ENCODE peak calls at places on chromosomes 5 and 9, in ten cellular contexts. T is endothelial cell of umbilical vein, G is A549, J is sigmoid colon, P is ovary, O is Peyer's patch, M is erythroblast, F is NB4, E is heart left ventricle, Z is adrenal gland. U is an unnamed sample.

GRCh38 chr5:127089206-127089605 is 15.9 kb upstream of the C5orf63 start:
- DNase-seq in T (no peak), G (no peak), F (no peak), M (no peak), Z (no peak), P (no peak), E (no peak), O (no peak), J (no peak), U (no peak)

GRCh38 chr9:120439147-120439546 is 140.8 kb downstream of the CDK5RAP2 start:
- DNase-seq in Z (no peak), T (no peak), O (no peak), E (no peak), J (no peak), F (peak; percentile 49), G (peak; percentile 38), P (no peak), M (peak; percentile 39), U (peak; percentile 37)

GRCh38 chr9:99056876-99057664 is 47.8 kb upstream of the TGFBR1 start:
- DNase-seq in P (no peak), Z (no peak), J (no peak), G (no peak), E (no peak), T (no peak), O (no peak), M (no peak), F (peak; percentile 58), U (no peak)

GRCh38 chr5:74130141-74130897 is 504.3 kb downstream of the ARHGEF28 start:
- DNase-seq in P (no peak), G (no peak), F (no peak), O (no peak), E (no peak), Z (no peak), J (no peak), M (no peak), T (no peak), U (no peak)

GRCh38 chr9:95552814-95553546 is 36.2 kb upstream of the PTCH1 start:
- DNase-seq in O (no peak), E (peak; percentile 62), P (peak; percentile 56), Z (peak; percentile 18), F (no peak), M (peak; percentile 47), T (peak; percentile 16), G (no peak), J (no peak), U (no peak)

GRCh38 chr9:72485821-72486605 is 35.4 kb upstream of the TMC1 start:
- DNase-seq in M (no peak), J (no peak), T (no peak), O (no peak), E (no peak), Z (no peak), F (no peak), G (no peak), P (no peak), U (no peak)

GRCh38 chr5:16554110-16554509 is 62.7 kb downstream of the RETREG1 start:
- DNase-seq in G (no peak), O (no peak), F (no peak), J (no peak), T (no peak), P (no peak), M (no peak), Z (no peak), E (no peak), U (no peak)

GRCh38 chr5:85453026-85453349 is 1068.3 kb upstream of the EDIL3 start:
- DNase-seq in M (peak; percentile 19), G (no peak), Z (no peak), E (no peak), O (no peak), P (no peak), F (peak; percentile 2), T (no peak), J (no peak), U (no peak)

GRCh38 chr9:131477367-131477766 is 25.4 kb upstream of the POMT1 start:
- DNase-seq in F (no peak), M (no peak), G (no peak), J (peak; percentile 27), Z (no peak), E (no peak), T (no peak), P (no peak), O (no peak), U (no peak)

GRCh38 chr9:131475111-131475955 is 27.4 kb upstream of the POMT1 start:
- DNase-seq in M (no peak), T (no peak), O (no peak), E (peak; percentile 49), P (no peak), G (no peak), F (no peak), J (peak; percentile 64), Z (no peak), U (no peak)

GRCh38 chr9:131476777-131477345 is 25.9 kb upstream of the POMT1 start:
- DNase-seq in P (no peak), M (no peak), E (peak; percentile 69), Z (no peak), O (no peak), G (no peak), J (peak; percentile 53), T (no peak), F (no peak), U (no peak)

GRCh38 chr9:131474711-131475110 is 28.0 kb upstream of the POMT1 start:
- DNase-seq in J (peak; percentile 62), T (no peak), E (no peak), P (no peak), Z (no peak), O (no peak), G (no peak), M (no peak), F (no peak), U (no peak)

GRCh38 chr9:131475956-131476776 is 26.6 kb upstream of the POMT1 start:
- DNase-seq in J (peak; percentile 57), O (no peak), T (no peak), M (peak; percentile 8), G (no peak), Z (no peak), E (no peak), F (no peak), P (no peak), U (no peak)
- TF ChIP-seq POLR2A in J (no peak), O (no peak), T (no peak), M (no peak), G (no peak), Z (no peak), E (no peak), F (no peak), P (no peak), U (no peak)

GRCh38 chr5:88393721-88394530 is 125.3 kb upstream of the TMEM161B start:
- DNase-seq in F (no peak), M (no peak), G (no peak), T (no peak), Z (no peak), O (no peak), P (no peak), J (no peak), E (no peak), U (no peak)

GRCh38 chr5:88396635-88397285 is 128.1 kb upstream of the TMEM161B start:
- DNase-seq in F (no peak), T (no peak), P (no peak), E (no peak), J (no peak), Z (no peak), O (no peak), G (no peak), M (no peak), U (no peak)

GRCh38 chr5:88393082-88393481 is 124.4 kb upstream of the TMEM161B start:
- DNase-seq in G (no peak), E (no peak), T (no peak), J (no peak), F (no peak), P (no peak), M (no peak), Z (no peak), O (no peak), U (no peak)

GRCh38 chr5:88396126-88396525 is 127.5 kb upstream of the TMEM161B start:
- DNase-seq in F (no peak), O (no peak), P (no peak), G (no peak), E (no peak), Z (no peak), T (no peak), J (no peak), M (no peak), U (no peak)

GRCh38 chr5:88394531-88395185 is 126.0 kb upstream of the TMEM161B start:
- DNase-seq in F (no peak), O (no peak), G (no peak), P (no peak), J (no peak), M (no peak), T (no peak), E (no peak), Z (no peak), U (no peak)
- TF ChIP-seq POLR2A in F (no peak), O (no peak), G (no peak), P (no peak), J (no peak), M (no peak), T (no peak), E (no peak), Z (no peak), U (no peak)

GRCh38 chr5:892390-893136 is at the start of the genes BRD9 and TRIP13:
- DNase-seq in T (peak; percentile 74), M (peak; percentile 94), Z (peak; percentile 81), O (peak; percentile 71), G (peak; percentile 94), F (peak; percentile 92), J (peak; percentile 88), P (peak; percentile 77), E (peak; percentile 84), U (peak; percentile 99)
- TF ChIP-seq POLR2A in T (peak; percentile 67), M (peak; percentile 76), Z (no peak), O (peak; percentile 43), G (peak; percentile 40), F (peak; percentile 92), J (no peak), P (peak; percentile 51), E (no peak), U (peak; percentile 86)

GRCh38 chr9:93582550-93582949 is 6.2 kb downstream of the PHF2 start:
- DNase-seq in J (no peak), P (no peak), E (no peak), Z (no peak), M (no peak), T (no peak), F (no peak), G (no peak), O (no peak), U (no peak)

GRCh38 chr9:93579711-93580516 is 3.5 kb downstream of the PHF2 start:
- DNase-seq in M (no peak), O (no peak), F (no peak), P (peak; percentile 13), E (no peak), J (no peak), G (no peak), Z (peak; percentile 14), T (no peak), U (no peak)

GRCh38 chr9:93585259-93585658 is 8.9 kb downstream of the PHF2 start:
- DNase-seq in P (peak; percentile 18), T (no peak), J (no peak), Z (no peak), M (no peak), F (no peak), O (no peak), E (no peak), G (no peak), U (no peak)

GRCh38 chr9:93580654-93581380 is 4.4 kb downstream of the PHF2 start:
- DNase-seq in P (peak; percentile 9), Z (peak; percentile 14), G (no peak), J (no peak), F (no peak), M (no peak), T (no peak), E (no peak), O (no peak), U (no peak)

DNA sequence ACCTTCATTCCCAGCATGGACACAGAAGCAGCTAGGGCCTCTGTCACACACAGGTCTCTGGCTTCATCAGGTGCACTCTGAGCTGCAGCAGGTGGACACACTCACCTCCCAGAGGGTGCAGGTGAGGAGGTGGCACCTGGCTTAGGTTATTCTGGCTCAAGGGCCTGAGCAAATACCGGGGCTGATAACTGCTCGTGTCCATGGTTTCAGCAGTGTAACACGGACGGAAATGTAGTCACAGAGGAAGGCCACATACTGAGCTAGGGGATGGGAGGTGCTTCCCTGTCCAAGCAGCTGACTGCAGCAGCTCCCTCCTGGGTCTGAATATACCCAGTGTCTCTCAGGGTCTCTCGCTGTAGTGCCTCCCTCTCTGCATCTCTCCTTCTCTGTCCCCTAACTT is 5.7 kb downstream of the PHF2 start:
- DNase-seq in M (no peak), O (peak; percentile 4), Z (peak; percentile 16), J (no peak), P (peak; percentile 15), T (no peak), E (no peak), G (no peak), F (peak; percentile 58), U (no peak)
- TF ChIP-seq POLR2A in M (no peak), O (no peak), Z (no peak), J (no peak), P (no peak), T (no peak), E (no peak), G (no peak), F (no peak), U (no peak)